ENCODE peak calls at places on chromosomes 6 and 20, in six cellular contexts. H is CD8-positive, alpha-beta T cell; M is fibroblast of lung; E is BE2C; P is fibroblast of the aortic adventitia; O is uterus. R is an unnamed sample.

GRCh38 chr6:85574932-85575598 is 18.6 kb downstream of the SNX14 start:
- DNase-seq in H (no peak), M (peak), E (no peak), P (peak), O (no peak), R (no peak)

GRCh38 chr20:49320460-49320859 is 42.6 kb upstream of the ZNFX1 start:
- DNase-seq in H (no peak), M (peak), E (peak), P (peak), O (no peak), R (peak)

GRCh38 chr20:43751167-43752050 is 24.6 kb upstream of the GTSF1L start:
- DNase-seq in H (no peak), M (peak), E (no peak), P (peak), O (no peak), R (no peak)

GRCh38 chr6:79570129-79570801 is 33.0 kb upstream of the LCA5 start:
- DNase-seq in H (no peak), M (no peak), E (no peak), P (peak), O (no peak), R (no peak)

GRCh38 chr6:77650098-77650663 is 2.7 kb upstream of the MEI4 start:
- DNase-seq in H (no peak), M (no peak), E (peak), P (no peak), O (peak), R (peak)

GRCh38 chr6:41780623-41781301 is at the start of gene PRICKLE4:
- DNase-seq in H (no peak), M (no peak), E (no peak), P (peak), O (peak), R (peak)

GRCh38 chr6:82144007-82144851 is 103.3 kb downstream of the IBTK start:
- DNase-seq in H (no peak), M (peak), E (peak), P (peak), O (peak), R (no peak)

GRCh38 chr6:7108964-7109836 is 1.4 kb downstream of the RREB1 start:
- DNase-seq in H (peak), M (peak), E (peak), P (peak), O (peak), R (peak)

GRCh38 chr6:35500782-35501181 is 3.9 kb upstream of the TEAD3 start:
- DNase-seq in H (no peak), M (peak), E (no peak), P (no peak), O (no peak), R (no peak)

GRCh38 chr6:170000071-170000843 is 248.8 kb downstream of the ERMARD start:
- DNase-seq in H (no peak), M (no peak), E (no peak), P (no peak), O (no peak), R (no peak)

GRCh38 chr6:36070252-36070651 is 42.6 kb downstream of the MAPK14 start:
- DNase-seq in H (no peak), M (no peak), E (no peak), P (no peak), O (no peak), R (no peak)

GRCh38 chr20:41604002-41604401 is 14.2 kb downstream of the CHD6 start:
- DNase-seq in H (no peak), M (no peak), E (no peak), P (no peak), O (no peak), R (no peak)
- TF ChIP-seq CTCF in H (no peak), M (no peak), E (peak), P (peak), O (no peak), R (no peak)

DNA sequence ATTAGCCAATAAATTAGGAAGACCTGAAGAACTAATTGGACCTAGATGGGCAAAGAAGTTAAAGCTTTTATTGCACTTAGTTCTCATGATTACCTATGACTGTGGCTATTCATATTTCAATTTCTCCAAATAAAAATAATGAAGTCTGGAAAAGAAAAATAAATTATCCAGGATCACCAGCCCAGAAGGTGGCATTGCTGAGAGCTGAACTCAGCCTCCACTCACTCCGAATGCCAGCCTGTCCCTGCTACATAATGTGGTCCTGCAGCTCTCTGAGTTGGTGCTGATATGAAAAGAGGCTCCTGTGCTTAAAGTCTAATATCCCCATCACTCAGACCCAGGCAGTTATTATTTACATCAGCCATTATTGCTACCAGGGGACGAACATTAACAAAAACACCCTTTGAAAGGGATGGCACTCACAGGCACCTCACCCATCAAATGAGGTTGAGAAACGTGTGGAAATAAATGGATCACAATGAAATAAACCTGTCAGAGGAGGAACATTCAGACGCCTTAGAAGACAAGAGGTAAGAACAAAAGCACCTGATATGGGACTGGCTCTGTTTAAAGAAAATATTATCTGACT is 649.7 kb upstream of the CHD6 start:
- DNase-seq in H (no peak), M (no peak), E (no peak), P (no peak), O (no peak), R (no peak)
- TF ChIP-seq CTCF in H (no peak), M (no peak), E (no peak), P (no peak), O (no peak), R (no peak)

GRCh38 chr6:83594936-83595335 is 82.6 kb downstream of the PRSS35 start:
- DNase-seq in H (no peak), M (no peak), E (no peak), P (no peak), O (no peak), R (no peak)

GRCh38 chr6:83590413-83590812 is 78.1 kb downstream of the PRSS35 start:
- DNase-seq in H (no peak), M (peak), E (no peak), P (no peak), O (no peak), R (no peak)

GRCh38 chr6:83593395-83593785 is 81.1 kb downstream of the PRSS35 start:
- DNase-seq in H (no peak), M (no peak), E (no peak), P (no peak), O (no peak), R (no peak)

GRCh38 chr6:83597511-83597910 is 85.2 kb downstream of the PRSS35 start:
- DNase-seq in H (no peak), M (no peak), E (no peak), P (no peak), O (no peak), R (no peak)

DNA sequence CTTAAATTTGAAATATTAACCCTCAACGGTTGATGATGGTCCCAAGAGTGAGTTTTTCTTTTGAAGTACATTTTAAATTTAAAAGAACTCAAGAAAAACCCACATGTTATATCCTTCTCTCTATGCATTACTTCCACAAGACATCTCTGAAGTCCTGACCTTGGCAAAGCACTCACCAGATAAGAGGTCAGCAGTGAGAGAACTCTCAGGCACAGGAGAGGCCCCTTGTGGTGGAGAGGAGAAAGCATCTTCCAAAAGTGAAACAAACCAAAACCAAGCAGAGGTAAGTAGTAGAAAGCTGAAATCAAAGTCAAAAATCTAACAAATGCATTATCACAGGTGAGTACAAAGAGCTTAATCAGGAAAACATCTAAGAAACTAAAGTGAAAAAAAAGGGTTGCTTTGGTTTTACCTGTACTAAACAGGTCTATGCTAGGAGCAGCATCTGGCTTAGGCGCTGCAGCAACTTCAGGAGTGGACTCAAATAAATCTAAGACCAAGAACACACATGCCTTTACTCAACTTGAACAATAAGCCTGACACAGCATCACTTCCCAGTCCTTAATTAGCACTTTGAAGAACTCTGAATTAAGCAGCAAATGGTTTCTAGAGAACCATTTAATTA is 80.5 kb downstream of the PRSS35 start:
- DNase-seq in H (no peak), M (peak), E (peak), P (peak), O (no peak), R (no peak)
- TF ChIP-seq CTCF in H (no peak), M (peak), E (peak), P (peak), O (no peak), R (peak)

DNA sequence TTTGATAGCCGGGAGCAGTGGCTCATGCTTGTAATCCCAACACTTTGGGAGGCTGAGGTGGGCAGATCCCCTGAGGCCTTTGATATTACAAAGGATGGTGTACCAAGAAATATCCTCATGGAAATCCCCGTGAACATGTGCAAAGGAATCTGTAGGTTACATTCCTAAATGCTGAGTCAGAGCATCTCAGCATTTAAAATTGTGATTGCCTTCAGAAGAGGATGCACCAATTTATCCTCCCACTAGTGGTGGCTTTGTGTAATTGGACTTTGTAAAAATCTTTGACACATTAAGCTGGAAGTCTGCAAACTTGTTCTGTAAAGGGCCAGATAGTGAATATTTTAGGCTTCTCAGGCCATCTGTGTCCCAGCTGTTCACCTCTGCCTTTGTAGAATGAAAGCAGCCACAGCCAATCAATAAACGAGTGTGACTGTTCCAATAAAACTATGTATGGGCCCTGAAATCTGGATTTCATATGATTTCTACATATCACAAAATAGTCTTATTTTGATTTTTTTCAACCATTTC is 11.8 kb downstream of the TMEM14B start:
- DNase-seq in H (no peak), M (peak), E (no peak), P (peak), O (no peak), R (no peak)
- TF ChIP-seq CTCF in H (peak), M (peak), E (peak), P (peak), O (no peak), R (peak)

DNA sequence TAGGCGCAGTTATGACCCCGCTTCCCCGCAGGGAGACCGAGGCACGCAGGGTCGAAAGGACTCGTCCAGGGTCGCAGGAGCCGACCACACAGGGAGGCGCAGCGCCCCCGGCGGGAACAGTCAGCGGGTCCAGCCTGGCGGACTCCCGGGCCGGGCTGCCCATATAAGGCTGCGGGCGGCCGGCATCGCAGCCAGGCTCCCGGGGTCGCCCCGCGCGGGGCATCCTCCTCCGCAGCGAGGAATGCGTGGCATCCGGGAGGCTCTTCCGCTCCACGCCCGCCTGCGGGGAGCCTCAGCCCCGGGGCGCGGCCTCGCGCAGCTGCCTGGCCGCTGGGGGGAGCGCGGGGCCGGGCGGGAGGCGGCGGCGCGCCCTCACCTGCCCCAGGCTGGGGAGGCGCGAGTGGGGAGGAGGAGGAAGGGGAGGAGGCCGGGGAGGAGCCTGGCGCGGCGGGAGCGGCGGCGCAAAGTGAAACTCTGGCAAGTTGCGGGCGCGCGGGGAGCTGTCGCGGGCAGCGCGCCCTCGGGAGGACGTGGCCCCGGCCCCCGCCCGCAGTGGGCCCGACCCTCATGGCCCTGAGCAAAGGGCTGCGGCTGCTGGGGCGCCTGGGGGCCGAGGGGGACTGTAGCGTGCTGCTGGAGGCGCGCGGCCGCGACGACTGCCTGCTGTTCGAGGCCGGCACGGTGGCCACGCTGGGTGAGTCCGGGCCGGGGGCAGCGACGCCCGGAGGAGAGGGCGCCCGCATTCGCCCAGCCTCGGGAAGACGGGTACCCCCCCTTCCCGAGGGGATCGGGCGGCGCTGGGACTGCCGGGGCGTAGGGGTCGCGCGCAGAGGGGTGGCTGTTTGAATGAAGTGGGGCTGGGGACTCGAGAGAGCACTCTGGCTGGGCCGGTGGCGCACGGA is at the start of gene SYNJ2:
- DNase-seq in H (peak), M (peak), E (peak), P (peak), O (peak), R (peak)
- TF ChIP-seq CTCF in H (peak), M (peak), E (peak), P (peak), O (peak), R (peak)

GRCh38 chr6:118285791-118286190 is 262.3 kb upstream of the PLN start:
- DNase-seq in H (no peak), M (no peak), E (no peak), P (no peak), O (no peak), R (no peak)

GRCh38 chr6:118280210-118280609 is 267.9 kb upstream of the PLN start:
- DNase-seq in H (no peak), M (no peak), E (no peak), P (no peak), O (no peak), R (no peak)

GRCh38 chr6:118281291-118281690 is 266.8 kb upstream of the PLN start:
- DNase-seq in H (no peak), M (no peak), E (no peak), P (no peak), O (no peak), R (no peak)

GRCh38 chr6:118284736-118285360 is 263.2 kb upstream of the PLN start:
- DNase-seq in H (no peak), M (peak), E (no peak), P (peak), O (no peak), R (no peak)

GRCh38 chr6:118283759-118284158 is 264.3 kb upstream of the PLN start:
- DNase-seq in H (peak), M (peak), E (peak), P (peak), O (peak), R (peak)
- TF ChIP-seq CTCF in H (peak), M (peak), E (peak), P (peak), O (peak), R (peak)

DNA sequence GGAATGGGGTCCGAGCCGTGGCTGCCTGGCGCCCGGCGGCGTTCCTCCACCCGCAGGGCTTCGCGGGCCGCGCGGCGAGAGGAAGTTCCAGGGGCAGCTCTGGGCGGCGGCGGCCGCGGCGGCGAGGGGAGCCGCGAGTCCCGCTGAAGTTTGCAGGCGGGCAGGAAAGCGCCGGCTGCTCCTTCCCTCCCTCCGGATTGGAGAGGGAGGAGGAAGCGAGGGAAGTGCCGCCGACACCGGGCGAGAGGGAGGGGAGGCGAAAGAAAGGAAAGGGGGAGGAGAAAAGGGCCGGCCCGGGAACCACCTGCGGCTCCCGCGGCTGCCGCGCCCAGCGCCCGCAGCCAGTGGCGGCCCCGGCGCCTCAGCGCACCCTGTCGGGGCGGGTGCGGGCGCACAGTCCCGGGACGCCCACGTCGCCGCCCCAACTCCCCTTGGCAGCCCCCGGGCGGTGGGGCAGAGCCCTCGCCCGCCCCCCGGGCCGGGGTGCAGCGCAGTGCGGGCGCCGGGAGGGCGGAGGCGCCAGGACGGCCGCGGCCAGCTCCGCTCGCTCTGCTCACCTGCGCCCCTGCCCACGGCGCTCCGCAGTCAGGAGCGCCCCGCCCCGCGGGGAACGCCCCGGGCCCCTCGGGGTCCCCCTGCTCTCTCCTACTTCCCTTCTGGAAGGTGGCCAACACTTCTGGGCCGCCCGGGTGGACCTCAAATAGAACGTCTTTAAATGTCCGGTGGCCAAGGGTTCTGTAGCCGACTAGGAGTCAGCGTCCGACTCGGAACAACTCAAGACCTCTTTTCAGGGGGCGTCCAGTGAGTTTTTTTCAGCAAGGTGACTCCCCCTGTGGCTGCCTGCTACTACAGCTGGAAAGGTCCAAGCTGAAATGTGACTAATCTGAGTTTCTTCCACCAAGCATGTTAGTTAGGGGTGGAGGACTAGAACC is 80.3 kb upstream of the CCDC28A start:
- DNase-seq in H (peak), M (peak), E (peak), P (peak), O (peak), R (peak)
- TF ChIP-seq CTCF in H (no peak), M (peak), E (no peak), P (no peak), O (no peak), R (no peak)

GRCh38 chr20:4817230-4817671 is 95.5 kb downstream of the PRND start:
- DNase-seq in H (no peak), M (peak), E (no peak), P (peak), O (no peak), R (no peak)
- TF ChIP-seq CTCF in H (no peak), M (no peak), E (no peak), P (peak), O (no peak), R (no peak)

R was measured in glutamatergic neuron.